ENCODE peak calls at places on chromosomes 5 and 9, in six cellular contexts. E, Y, V, P, B and Z are unnamed samples. For H3K4me1, the result is how much of the 10 kb centered on the place peaks cover.

GRCh38 chr5:143031781-143032724 is 261.9 kb downstream of the ARHGAP26 start:
- DNase-seq in E (no peak), Y (no peak), V (no peak), P (no peak), B (no peak), Z (no peak)

GRCh38 chr5:139402561-139403158 is 1.2 kb downstream of the SPATA24 start:
- DNase-seq in E (peak), Y (no peak), V (no peak), P (no peak), B (no peak), Z (no peak)

GRCh38 chr5:83072946-83073345 is 4.2 kb downstream of the TMEM167A start:
- DNase-seq in E (no peak), Y (no peak), V (peak), P (no peak), B (no peak), Z (no peak)

GRCh38 chr9:1083325-1083913 is 33.3 kb downstream of the DMRT2 start:
- DNase-seq in E (no peak), Y (no peak), V (no peak), P (peak), B (peak), Z (peak)

GRCh38 chr9:89842267-89842768 is 237.5 kb downstream of the GADD45G start:
- DNase-seq in E (no peak), Y (no peak), V (peak), P (no peak), B (peak), Z (no peak)

GRCh38 chr5:66620711-66621110 is 24.5 kb downstream of the MAST4 start:
- DNase-seq in E (no peak), Y (no peak), V (no peak), P (no peak), B (no peak), Z (no peak)

GRCh38 chr9:91159664-91160121 is 202.0 kb downstream of the AUH start:
- DNase-seq in E (no peak), Y (peak), V (peak), P (peak), B (peak), Z (no peak)

GRCh38 chr5:176816791-176817272 is 6.5 kb downstream of the UNC5A start:
- DNase-seq in E (no peak), Y (no peak), V (no peak), P (no peak), B (no peak), Z (no peak)

GRCh38 chr5:115594343-115595047 is 7.8 kb downstream of the TICAM2 start:
- DNase-seq in E (no peak), Y (no peak), V (no peak), P (no peak), B (no peak), Z (no peak)

GRCh38 chr5:143437666-143438273 is 34.3 kb upstream of the NR3C1 start:
- DNase-seq in E (no peak), Y (no peak), V (no peak), P (no peak), B (no peak), Z (no peak)

GRCh38 chr5:14414615-14415515 is 166.7 kb upstream of the OTULINL start:
- DNase-seq in E (no peak), Y (no peak), V (no peak), P (no peak), B (no peak), Z (no peak)

GRCh38 chr5:161546463-161547301 is at the start of gene GABRB2:
- DNase-seq in E (peak), Y (no peak), V (peak), P (peak), B (peak), Z (peak)

GRCh38 chr5:122121782-122122465 is 7.4 kb upstream of the ZNF474 start:
- DNase-seq in E (peak), Y (no peak), V (no peak), P (no peak), B (no peak), Z (peak)

GRCh38 chr9:135217836-135218235 is 130.4 kb downstream of the OLFM1 start:
- DNase-seq in E (no peak), Y (peak), V (no peak), P (no peak), B (peak), Z (no peak)

GRCh38 chr5:151706906-151707305 is 20.2 kb upstream of the SPARC start:
- DNase-seq in E (peak), Y (no peak), V (no peak), P (no peak), B (no peak), Z (peak)

GRCh38 chr5:179378441-179379271 is 33.4 kb upstream of the ADAMTS2 start:
- DNase-seq in E (no peak), Y (no peak), V (no peak), P (no peak), B (no peak), Z (no peak)

GRCh38 chr9:38008168-38009034 is 60.6 kb downstream of the SHB start:
- DNase-seq in E (peak), Y (peak), V (peak), P (no peak), B (peak), Z (peak)

GRCh38 chr9:115997923-115998322 is 155.7 kb upstream of the PAPPA start:
- DNase-seq in E (peak), Y (no peak), V (no peak), P (no peak), B (no peak), Z (no peak)

GRCh38 chr5:140239939-140240700 is 62.8 kb downstream of the PFDN1 start:
- DNase-seq in E (no peak), Y (peak), V (peak), P (peak), B (peak), Z (no peak)

GRCh38 chr5:107474724-107475489 is 195.8 kb downstream of the EFNA5 start:
- DNase-seq in E (peak), Y (no peak), V (no peak), P (no peak), B (no peak), Z (no peak)

GRCh38 chr9:35814106-35814840 is 569 bp downstream of the HINT2 start:
- DNase-seq in E (peak), Y (peak), V (peak), P (peak), B (peak), Z (peak)

GRCh38 chr9:81317223-81317622 is 372.1 kb downstream of the TLE1 start:
- DNase-seq in E (no peak), Y (no peak), V (no peak), P (no peak), B (no peak), Z (no peak)

GRCh38 chr5:168401880-168402279 is 84.4 kb upstream of the RARS1 start:
- DNase-seq in E (peak), Y (no peak), V (no peak), P (no peak), B (no peak), Z (peak)

GRCh38 chr5:179559280-179560252 is 9.2 kb downstream of the RUFY1 start:
- DNase-seq in E (peak), Y (peak), V (peak), P (peak), B (peak), Z (peak)

GRCh38 chr5:140042551-140043507 is at the start of gene NRG2:
- DNase-seq in E (peak), Y (peak), V (peak), P (peak), B (peak), Z (peak)

GRCh38 chr9:90832251-90832650 is 30.6 kb downstream of the SYK start:
- DNase-seq in E (no peak), Y (no peak), V (no peak), P (no peak), B (no peak), Z (no peak)

GRCh38 chr5:167639761-167640160 is 651.7 kb upstream of the WWC1 start:
- DNase-seq in E (no peak), Y (no peak), V (no peak), P (no peak), B (no peak), Z (no peak)

GRCh38 chr5:60652206-60652605 is 47.8 kb downstream of the DEPDC1B start:
- DNase-seq in E (peak), Y (no peak), V (no peak), P (no peak), B (no peak), Z (peak)

GRCh38 chr5:168163966-168164365 is 127.5 kb upstream of the WWC1 start:
- DNase-seq in E (no peak), Y (no peak), V (no peak), P (no peak), B (no peak), Z (no peak)

GRCh38 chr9:26266111-26266791 is 588.0 kb upstream of the TUSC1 start:
- DNase-seq in E (no peak), Y (no peak), V (no peak), P (no peak), B (no peak), Z (no peak)

GRCh38 chr9:129549684-129550083 is 71.2 kb downstream of the C9orf50 start:
- DNase-seq in E (no peak), Y (no peak), V (no peak), P (peak), B (no peak), Z (no peak)

GRCh38 chr9:109779711-109780452 is at the start of gene PALM2AKAP2:
- DNase-seq in E (peak), Y (peak), V (peak), P (peak), B (peak), Z (no peak)

GRCh38 chr5:180602481-180603075 is 11.3 kb upstream of the SCGB3A1 start:
- DNase-seq in E (no peak), Y (peak), V (no peak), P (no peak), B (peak), Z (no peak)

GRCh38 chr5:140351609-140352334 is 5.4 kb upstream of the HBEGF start:
- DNase-seq in E (peak), Y (no peak), V (peak), P (no peak), B (no peak), Z (peak)

GRCh38 chr9:38423939-38424843 is at the start of gene IGFBPL1:
- DNase-seq in E (peak), Y (no peak), V (no peak), P (no peak), B (no peak), Z (no peak)

GRCh38 chr5:112709416-112709815 is 28.3 kb upstream of the APC start:
- DNase-seq in E (no peak), Y (no peak), V (no peak), P (no peak), B (no peak), Z (no peak)

GRCh38 chr5:112703866-112704820 is 33.5 kb upstream of the APC start:
- DNase-seq in E (peak), Y (peak), V (peak), P (peak), B (no peak), Z (no peak)

GRCh38 chr5:112710896-112711295 is 26.8 kb upstream of the APC start:
- DNase-seq in E (no peak), Y (no peak), V (no peak), P (no peak), B (no peak), Z (no peak)

GRCh38 chr5:112707187-112708179 is 30.2 kb upstream of the APC start:
- DNase-seq in E (peak), Y (peak), V (peak), P (peak), B (peak), Z (peak)

GRCh38 chr5:112706446-112707016 is 31.2 kb upstream of the APC start:
- DNase-seq in E (no peak), Y (no peak), V (no peak), P (no peak), B (no peak), Z (no peak)
- H3K27ac ChIP-seq in E (no peak), Y (no peak), V (peak), P (peak), B (no peak), Z (no peak)

DNA sequence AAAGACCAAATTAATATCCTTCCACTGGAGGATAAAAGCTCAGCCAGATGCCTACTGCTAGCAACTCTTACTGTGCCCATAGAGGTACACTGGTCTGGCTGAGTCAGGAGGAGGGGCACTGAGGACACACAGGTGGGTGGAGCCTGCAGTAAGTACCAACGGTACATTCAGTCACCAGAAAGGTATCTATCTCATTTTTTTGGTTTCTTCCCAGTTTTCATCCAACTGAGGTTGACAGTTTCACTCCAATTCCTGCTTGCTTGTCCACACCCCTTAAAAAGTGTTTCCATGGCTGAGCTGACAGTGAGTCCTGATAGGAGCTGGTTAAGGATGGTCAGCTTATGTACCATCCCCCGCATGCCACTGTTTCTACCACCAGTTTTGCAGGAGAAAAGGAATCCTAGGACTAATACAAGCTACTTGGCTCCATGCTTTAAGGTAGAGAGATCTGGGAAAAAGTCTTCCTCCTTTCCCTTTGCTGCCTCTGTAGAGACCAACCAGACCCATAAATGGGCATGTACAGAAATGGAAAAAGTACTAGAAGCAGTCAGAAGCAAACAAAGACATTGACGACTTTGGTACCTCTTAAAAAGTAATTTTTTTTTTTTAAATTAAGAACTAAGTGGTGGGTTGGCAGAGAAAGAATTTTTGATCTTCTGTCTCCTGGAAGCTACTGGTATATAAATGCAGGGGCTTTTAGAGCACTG is 3.2 kb downstream of the ELL2 start:
- DNase-seq in E (peak), Y (no peak), V (no peak), P (no peak), B (no peak), Z (peak)
- H3K4me1 ChIP-seq in E (under half), Y (under half), V (under half), P (half or more), B (half or more), Z (under half)

GRCh38 chr5:159211712-159212111 is 2.4 kb upstream of the RNF145 start:
- DNase-seq in E (no peak), Y (no peak), V (no peak), P (no peak), B (peak), Z (no peak)
- H3K27ac ChIP-seq in E (no peak), Y (no peak), V (no peak), P (no peak), B (peak), Z (no peak)

GRCh38 chr5:5572010-5572982 is 149.8 kb downstream of the ICE1 start:
- DNase-seq in E (no peak), Y (peak), V (peak), P (peak), B (no peak), Z (no peak)

GRCh38 chr5:5573798-5574380 is 151.4 kb downstream of the ICE1 start:
- DNase-seq in E (no peak), Y (no peak), V (no peak), P (no peak), B (no peak), Z (no peak)

GRCh38 chr5:5575461-5575860 is 153.0 kb downstream of the ICE1 start:
- DNase-seq in E (no peak), Y (no peak), V (no peak), P (no peak), B (no peak), Z (no peak)

GRCh38 chr5:5570646-5571045 is 148.2 kb downstream of the ICE1 start:
- DNase-seq in E (no peak), Y (no peak), V (no peak), P (no peak), B (no peak), Z (no peak)

DNA sequence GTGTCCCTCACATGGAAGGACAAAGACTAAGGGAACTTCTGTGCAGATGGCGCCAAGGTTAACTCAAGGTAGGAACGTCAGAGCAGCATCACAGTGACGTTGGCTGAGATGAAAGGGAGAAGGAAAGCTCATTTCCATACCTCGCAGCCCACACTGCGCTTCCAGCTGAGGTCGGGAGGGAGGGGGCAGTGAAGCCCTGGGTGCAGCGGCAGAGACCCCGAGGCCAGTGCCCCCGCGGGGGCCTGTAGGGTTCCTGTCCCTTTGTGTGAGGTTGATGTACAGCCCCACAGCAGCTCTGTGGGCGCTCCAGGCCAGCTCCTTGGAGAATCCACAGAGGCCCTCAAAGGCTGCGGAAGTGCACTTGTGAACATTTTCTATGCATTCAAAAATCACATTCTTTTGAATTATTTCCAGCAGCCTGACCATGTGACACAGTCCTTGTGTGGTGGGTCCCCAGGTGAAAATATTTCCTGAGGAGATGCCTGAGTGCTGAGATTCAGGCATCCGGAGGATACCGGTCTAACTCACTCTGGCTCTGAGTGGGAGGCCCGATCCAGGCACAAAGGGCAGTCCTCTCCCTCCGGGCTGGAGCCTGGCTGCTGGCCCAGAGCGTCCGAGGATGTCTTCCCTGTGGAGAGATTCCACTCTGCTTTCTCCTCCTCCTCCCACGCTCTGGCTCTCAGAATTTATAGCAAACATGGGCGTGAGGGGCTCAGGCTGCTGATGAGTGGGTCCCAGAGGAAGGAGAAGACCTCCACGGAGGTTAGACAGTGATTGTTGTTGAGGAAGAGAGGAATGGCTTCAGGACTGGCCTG is 150.7 kb downstream of the ICE1 start:
- DNase-seq in E (no peak), Y (peak), V (no peak), P (peak), B (no peak), Z (no peak)
- H3K4me1 ChIP-seq in E (under half), Y (under half), V (under half), P (under half), B (under half), Z (under half)

GRCh38 chr9:114356792-114357191 is 27.1 kb downstream of the ORM2 start:
- DNase-seq in E (no peak), Y (no peak), V (no peak), P (no peak), B (no peak), Z (no peak)
- H3K27ac ChIP-seq in E (no peak), Y (no peak), V (no peak), P (no peak), B (no peak), Z (no peak)

DNA sequence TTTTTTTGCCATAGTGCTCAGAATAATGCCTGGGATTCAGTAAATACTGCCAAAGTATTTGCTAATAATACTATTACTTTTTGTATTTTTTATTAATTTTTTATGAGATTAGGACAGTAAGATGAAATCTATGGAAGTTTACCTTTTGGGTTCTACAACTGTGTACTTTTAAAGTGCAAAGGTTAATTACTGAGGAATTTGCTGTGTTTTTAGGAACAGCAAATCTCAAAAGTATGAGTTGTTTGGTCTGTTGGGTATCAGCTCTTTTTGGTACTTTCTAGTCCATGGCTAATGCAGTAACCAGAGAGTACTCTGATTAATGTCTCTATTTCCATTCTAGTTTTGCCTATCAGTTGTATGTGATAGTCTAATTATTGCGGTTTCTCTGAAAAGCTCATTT is 5.1 kb downstream of the HSPA4 start:
- DNase-seq in E (no peak), Y (no peak), V (no peak), P (no peak), B (no peak), Z (no peak)
- H3K4me1 ChIP-seq in E (under half), Y (under half), V (under half), P (half or more), B (half or more), Z (under half)

DNA sequence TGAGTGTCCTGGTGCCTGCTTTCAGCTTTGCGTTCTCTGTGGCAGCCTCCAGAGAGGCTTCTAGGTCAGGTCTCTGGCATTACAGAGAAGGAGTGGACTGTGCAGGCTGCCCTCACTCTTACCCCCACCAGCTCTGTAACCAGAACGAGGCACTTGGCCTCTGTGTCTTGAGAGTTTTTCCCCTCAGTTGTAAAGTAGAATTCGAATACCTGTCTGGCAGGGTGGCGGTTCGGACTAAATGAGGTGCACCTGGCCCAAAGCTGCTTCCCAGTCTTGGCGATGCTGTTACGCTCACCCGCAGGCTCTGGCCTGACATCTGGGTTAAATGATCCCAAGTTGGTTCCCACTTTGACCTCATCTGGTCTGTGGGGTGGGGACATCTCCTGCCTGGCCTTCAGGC is 40.1 kb downstream of the FAM78A start:
- DNase-seq in E (no peak), Y (no peak), V (no peak), P (no peak), B (no peak), Z (no peak)
- H3K27ac ChIP-seq in E (no peak), Y (peak), V (no peak), P (peak), B (no peak), Z (no peak)